ENCODE peak calls at places on chromosomes 7 and 10, in five cellular contexts. Z, E, H, Q and S are unnamed samples.

GRCh38 chr10:22900841-22901601 is 26.8 kb upstream of the ARMC3 start:
- DNase-seq in Z (no peak), E (no peak), H (no peak), Q (no peak), S (no peak)

GRCh38 chr7:151013728-151014497 is 10.4 kb downstream of the ATG9B start:
- DNase-seq in Z (peak), E (peak), H (peak), Q (no peak), S (peak)

GRCh38 chr7:47586925-47587324 is 5.0 kb upstream of the TNS3 start:
- DNase-seq in Z (no peak), E (no peak), H (no peak), Q (peak), S (no peak)

GRCh38 chr10:99993994-99994689 is 15.6 kb downstream of the DNMBP start:
- DNase-seq in Z (peak), E (peak), H (peak), Q (no peak), S (peak)

GRCh38 chr10:19688344-19688743 is 127.9 kb upstream of the PLXDC2 start:
- DNase-seq in Z (no peak), E (no peak), H (no peak), Q (no peak), S (no peak)

GRCh38 chr10:33876547-33877400 is 542.3 kb upstream of the NRP1 start:
- DNase-seq in Z (no peak), E (peak), H (no peak), Q (peak), S (no peak)

GRCh38 chr10:119689016-119689564 is 36.8 kb upstream of the INPP5F start:
- DNase-seq in Z (no peak), E (no peak), H (no peak), Q (no peak), S (no peak)

GRCh38 chr10:89810908-89811515 is 109.6 kb downstream of the KIF20B start:
- DNase-seq in Z (no peak), E (no peak), H (no peak), Q (no peak), S (no peak)

GRCh38 chr7:44398953-44399574 is 73.7 kb upstream of the CAMK2B start:
- DNase-seq in Z (no peak), E (no peak), H (no peak), Q (no peak), S (no peak)

GRCh38 chr7:155745737-155746136 is 66.5 kb downstream of the SHH start:
- DNase-seq in Z (no peak), E (no peak), H (no peak), Q (no peak), S (no peak)

GRCh38 chr10:70155255-70155838 is 8.8 kb upstream of the TYSND1 start:
- DNase-seq in Z (no peak), E (no peak), H (no peak), Q (no peak), S (no peak)

GRCh38 chr7:157355784-157356511 is 19.1 kb downstream of the DNAJB6 start:
- DNase-seq in Z (no peak), E (peak), H (peak), Q (no peak), S (no peak)

GRCh38 chr10:118522791-118523498 is 72.5 kb downstream of the PRLHR start:
- DNase-seq in Z (no peak), E (peak), H (no peak), Q (no peak), S (no peak)

GRCh38 chr10:34656676-34657075 is 158.4 kb downstream of the PARD3 start:
- DNase-seq in Z (no peak), E (no peak), H (no peak), Q (no peak), S (no peak)

GRCh38 chr7:28627263-28627653 is 214.9 kb downstream of the CREB5 start:
- DNase-seq in Z (no peak), E (no peak), H (no peak), Q (no peak), S (no peak)

GRCh38 chr7:46189255-46189790 is 268.3 kb upstream of the IGFBP3 start:
- DNase-seq in Z (no peak), E (no peak), H (no peak), Q (no peak), S (no peak)

GRCh38 chr10:16440396-16441105 is 3.7 kb downstream of the PTER start:
- DNase-seq in Z (no peak), E (peak), H (no peak), Q (no peak), S (no peak)

GRCh38 chr7:14104861-14105260 is 115.4 kb upstream of the ETV1 start:
- DNase-seq in Z (no peak), E (no peak), H (no peak), Q (no peak), S (no peak)

GRCh38 chr7:36192877-36193276 is 39.8 kb downstream of the EEPD1 start:
- DNase-seq in Z (no peak), E (no peak), H (no peak), Q (no peak), S (no peak)

GRCh38 chr10:111207525-111207924 is 130.7 kb downstream of the ADRA2A start:
- DNase-seq in Z (no peak), E (no peak), H (no peak), Q (no peak), S (peak)

GRCh38 chr10:30931094-30931493 is 100.6 kb downstream of the ZNF438 start:
- DNase-seq in Z (no peak), E (no peak), H (no peak), Q (no peak), S (no peak)

GRCh38 chr7:33369888-33370287 is 240.5 kb downstream of the BBS9 start:
- DNase-seq in Z (no peak), E (no peak), H (no peak), Q (no peak), S (no peak)

GRCh38 chr7:148722340-148723165 is 23.9 kb downstream of the CUL1 start:
- DNase-seq in Z (no peak), E (peak), H (no peak), Q (no peak), S (peak)

GRCh38 chr7:913736-914520 is 37.6 kb downstream of the GET4 start:
- DNase-seq in Z (no peak), E (no peak), H (no peak), Q (no peak), S (no peak)

GRCh38 chr7:94298943-94299342 is 95.8 kb upstream of the COL1A2 start:
- DNase-seq in Z (no peak), E (peak), H (no peak), Q (no peak), S (no peak)

GRCh38 chr10:127182161-127182560 is 14.2 kb downstream of the INSYN2A start:
- DNase-seq in Z (no peak), E (no peak), H (no peak), Q (no peak), S (no peak)

GRCh38 chr7:101680406-101681145 is 51.5 kb upstream of the MYL10 start:
- DNase-seq in Z (no peak), E (no peak), H (no peak), Q (peak), S (no peak)

GRCh38 chr7:136049818-136050461 is 72.8 kb upstream of the MTPN start:
- DNase-seq in Z (no peak), E (no peak), H (no peak), Q (no peak), S (no peak)

GRCh38 chr10:4088354-4089066 is 303.5 kb upstream of the KLF6 start:
- DNase-seq in Z (no peak), E (no peak), H (no peak), Q (no peak), S (no peak)

GRCh38 chr7:133919810-133920209 is 207.3 kb upstream of the LRGUK start:
- DNase-seq in Z (no peak), E (peak), H (no peak), Q (no peak), S (no peak)

GRCh38 chr10:27724287-27724686 is 21.3 kb downstream of the MKX start:
- DNase-seq in Z (no peak), E (no peak), H (no peak), Q (no peak), S (no peak)

GRCh38 chr7:159042639-159043101 is 102.0 kb downstream of the VIPR2 start:
- DNase-seq in Z (no peak), E (no peak), H (no peak), Q (no peak), S (no peak)

GRCh38 chr7:64882341-64883112 is 20.5 kb upstream of the ZNF273 start:
- DNase-seq in Z (no peak), E (peak), H (peak), Q (no peak), S (no peak)
- H3K4me3 ChIP-seq in Z (no peak), E (peak), H (peak), Q (no peak), S (no peak)

DNA sequence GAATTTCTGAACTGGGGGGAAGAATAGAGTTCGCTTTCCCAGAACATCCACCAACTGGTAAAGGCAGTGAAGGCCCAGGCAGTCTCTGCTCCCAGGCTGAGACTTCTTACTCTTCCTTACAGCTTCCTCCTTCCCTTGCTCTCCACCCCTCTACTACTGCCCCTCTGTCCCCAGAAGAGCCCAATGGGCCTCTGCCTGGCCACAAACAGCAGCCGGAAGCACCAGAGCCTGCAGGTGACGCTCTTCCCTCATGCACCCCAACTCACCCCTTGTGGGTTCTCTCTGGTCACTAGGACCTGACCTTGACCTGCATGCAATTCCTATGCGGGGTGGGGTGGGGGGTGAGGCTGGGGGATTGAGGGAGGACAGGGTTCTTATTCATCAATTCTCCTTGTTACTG is 16.5 kb downstream of the FAM131B start:
- DNase-seq in Z (no peak), E (no peak), H (no peak), Q (no peak), S (no peak)
- H3K4me3 ChIP-seq in Z (no peak), E (no peak), H (no peak), Q (no peak), S (no peak)

GRCh38 chr10:101283762-101284161 is 54.5 kb upstream of the LBX1 start:
- DNase-seq in Z (no peak), E (no peak), H (no peak), Q (no peak), S (no peak)
- H3K4me3 ChIP-seq in Z (no peak), E (no peak), H (no peak), Q (no peak), S (no peak)

DNA sequence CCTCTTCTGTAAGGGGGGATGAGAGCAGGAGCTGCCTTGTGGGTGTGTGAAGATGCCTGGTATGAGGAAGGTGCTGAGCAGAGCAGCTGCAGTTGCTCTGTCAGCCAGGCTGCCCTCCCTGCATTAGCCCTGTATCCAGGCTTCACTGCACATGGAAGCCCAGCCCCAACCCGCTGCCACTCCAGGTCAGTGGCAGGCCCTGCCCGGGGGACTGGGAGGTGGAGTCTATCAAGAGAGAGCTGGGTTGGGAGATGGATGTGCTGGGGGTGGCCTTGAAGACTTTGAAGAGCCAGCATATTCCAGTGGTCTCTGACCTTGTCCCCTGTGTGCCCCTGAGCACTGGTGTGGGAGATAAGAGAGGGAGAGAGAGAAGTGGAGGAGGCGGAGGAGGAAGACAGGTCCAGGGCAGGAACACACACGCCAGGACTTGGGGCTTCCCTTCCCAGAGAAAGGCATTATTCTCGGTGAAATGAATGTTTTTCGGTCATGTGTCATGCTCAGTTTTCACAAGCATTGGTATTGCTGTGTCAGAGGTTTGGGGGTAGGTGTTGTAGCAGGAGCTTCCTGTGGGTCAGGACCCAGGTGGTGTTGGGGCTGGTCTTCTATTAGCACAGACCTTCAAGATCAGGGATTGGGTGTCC is 2.6 kb downstream of the PPIF start:
- DNase-seq in Z (no peak), E (no peak), H (peak), Q (no peak), S (no peak)
- H3K4me3 ChIP-seq in Z (no peak), E (no peak), H (no peak), Q (no peak), S (no peak)

DNA sequence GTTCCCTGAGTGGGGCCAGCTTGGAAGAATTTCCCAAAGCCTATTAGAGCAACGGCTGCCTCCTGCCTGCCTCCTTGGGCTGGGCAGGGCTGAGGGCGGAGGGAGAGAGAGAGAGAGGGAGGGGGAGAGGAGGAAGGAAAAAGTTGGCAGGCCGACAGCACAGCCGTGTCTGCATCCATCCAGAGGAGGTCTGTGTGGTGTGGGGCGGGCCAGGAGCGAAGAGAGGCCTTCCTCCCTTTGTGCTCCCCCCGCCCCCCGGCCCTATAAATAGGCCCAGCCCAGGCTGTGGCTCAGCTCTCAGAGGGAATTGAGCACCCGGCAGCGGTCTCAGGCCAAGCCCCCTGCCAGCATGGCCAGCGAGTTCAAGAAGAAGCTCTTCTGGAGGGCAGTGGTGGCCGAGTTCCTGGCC is at the start of gene AQP1:
- DNase-seq in Z (no peak), E (peak), H (peak), Q (no peak), S (no peak)
- H3K4me3 ChIP-seq in Z (no peak), E (no peak), H (peak), Q (no peak), S (no peak)